ENCODE peak calls at places on chromosome 15, in four cellular contexts. B is stimulated activated CD4-positive, alpha-beta T cell treated with anti-CD3 and anti-CD28 coated beads, Interleukin-1b, Interleukin-23, amount 100 ng/mL, for 1 hour; Q is NCI-H1092; F is GM23338. C is an unnamed sample.

GRCh38 chr15:76169792-76170425 is 110.1 kb downstream of the TMEM266 start:
- DNase-seq in B (no peak), Q (no peak), F (no peak), C (no peak)

GRCh38 chr15:51087513-51087912 is 7.2 kb downstream of the TNFAIP8L3 start:
- DNase-seq in B (no peak), Q (no peak), F (no peak), C (no peak)

GRCh38 chr15:67183443-67184169 is 70.9 kb downstream of the AAGAB start:
- DNase-seq in B (no peak), Q (no peak), F (no peak), C (no peak)

GRCh38 chr15:62739507-62739906 is 303.0 kb upstream of the TPM1 start:
- DNase-seq in B (no peak), Q (no peak), F (no peak), C (no peak)

GRCh38 chr15:78104566-78105500 is 12.5 kb downstream of the SH2D7 start:
- DNase-seq in B (no peak), Q (no peak), F (no peak), C (no peak)

GRCh38 chr15:51620647-51621046 is 1.9 kb downstream of the DMXL2 start:
- DNase-seq in B (no peak), Q (no peak), F (no peak), C (no peak)

GRCh38 chr15:35038655-35039534 is 46.2 kb downstream of the NANOGP8 start:
- DNase-seq in B (no peak), Q (no peak), F (no peak), C (no peak)

GRCh38 chr15:27937873-27938272 is 161.2 kb downstream of the OCA2 start:
- DNase-seq in B (no peak), Q (no peak), F (no peak), C (no peak)

GRCh38 chr15:99435761-99436346 is 129.9 kb upstream of the MEF2A start:
- DNase-seq in B (no peak), Q (no peak), F (no peak), C (no peak)

GRCh38 chr15:72902245-72902928 is 118.8 kb upstream of the ADPGK start:
- DNase-seq in B (no peak), Q (no peak), F (no peak), C (no peak)

GRCh38 chr15:59283717-59284336 is 77.2 kb downstream of the LDHAL6B start:
- DNase-seq in B (no peak), Q (no peak), F (no peak), C (no peak)

GRCh38 chr15:90018216-90018831 is 17.2 kb downstream of the ZNF710 start:
- DNase-seq in B (no peak), Q (no peak), F (no peak), C (no peak)

GRCh38 chr15:88426304-88426703 is 40.9 kb downstream of the MRPL46 start:
- DNase-seq in B (no peak), Q (no peak), F (no peak), C (no peak)

GRCh38 chr15:65303687-65304392 is 637 bp upstream of the RNU5B-1 start:
- DNase-seq in B (no peak), Q (no peak), F (peak), C (no peak)

GRCh38 chr15:74032606-74033561 is 38.4 kb downstream of the PML start:
- DNase-seq in B (no peak), Q (no peak), F (no peak), C (no peak)

GRCh38 chr15:59189224-59189623 is 17.4 kb upstream of the LDHAL6B start:
- DNase-seq in B (no peak), Q (no peak), F (no peak), C (no peak)

GRCh38 chr15:56964182-56964581 is 45.7 kb downstream of the TCF12 start:
- DNase-seq in B (no peak), Q (no peak), F (no peak), C (no peak)

GRCh38 chr15:25465835-25466234 is 27.0 kb upstream of the UBE3A start:
- DNase-seq in B (no peak), Q (peak), F (no peak), C (no peak)

GRCh38 chr15:65033659-65034269 is 4.3 kb upstream of the MTFMT start:
- DNase-seq in B (no peak), Q (peak), F (peak), C (no peak)

GRCh38 chr15:49521802-49522201 is 98.8 kb downstream of the FGF7 start:
- DNase-seq in B (no peak), Q (no peak), F (peak), C (no peak)

GRCh38 chr15:60766391-60767128 is 287.6 kb upstream of the ICE2 start:
- DNase-seq in B (no peak), Q (no peak), F (peak), C (no peak)

GRCh38 chr15:71538922-71539321 is 271.4 kb upstream of the NR2E3 start:
- DNase-seq in B (no peak), Q (no peak), F (no peak), C (peak)

GRCh38 chr15:57298843-57299550 is 77.3 kb upstream of the CGNL1 start:
- DNase-seq in B (no peak), Q (no peak), F (no peak), C (no peak)

GRCh38 chr15:62647195-62647865 is 395.2 kb upstream of the TPM1 start:
- DNase-seq in B (no peak), Q (no peak), F (no peak), C (no peak)

GRCh38 chr15:66151809-66152208 is 101.7 kb downstream of the MEGF11 start:
- DNase-seq in B (no peak), Q (peak), F (peak), C (no peak)

GRCh38 chr15:28915041-28915810 is 29.5 kb downstream of the APBA2 start:
- DNase-seq in B (no peak), Q (no peak), F (no peak), C (no peak)

GRCh38 chr15:95626501-95627361 is 703.8 kb upstream of the NR2F2 start:
- DNase-seq in B (no peak), Q (no peak), F (peak), C (peak)

GRCh38 chr15:62350744-62351143 is 185.7 kb upstream of the C2CD4B start:
- DNase-seq in B (no peak), Q (no peak), F (no peak), C (no peak)

GRCh38 chr15:40029979-40030893 is 8.7 kb downstream of the SRP14 start:
- DNase-seq in B (no peak), Q (no peak), F (peak), C (no peak)

GRCh38 chr15:88834211-88834812 is 31.1 kb downstream of the ACAN start:
- DNase-seq in B (no peak), Q (no peak), F (peak), C (no peak)

GRCh38 chr15:57541805-57542504 is 49.7 kb upstream of the MYZAP start:
- DNase-seq in B (no peak), Q (peak), F (peak), C (no peak)

GRCh38 chr15:73704869-73705645 is 20.9 kb downstream of the CD276 start:
- DNase-seq in B (peak), Q (peak), F (peak), C (no peak)

C was measured in NCI-H187 treated with DMSO at 0.1 percent for 48 hours.